ENCODE peak calls at places on chromosomes 11 and 22, in nine cellular contexts. F is body of pancreas, B is IMR-90, E is heart left ventricle, L is Peyer's patch, P is spleen, N is stomach, M is uterus, X is H1. H is an unnamed sample.

GRCh38 chr22:19722175-19722914 is 994 bp upstream of the GP1BB start:
- DNase-seq in F (no peak), B (no peak), E (peak; percentile 64), L (no peak), P (no peak), N (no peak), M (no peak), X (peak; percentile 76), H (no peak)

GRCh38 chr22:26848244-26848920 is 191.0 kb downstream of the MIAT start:
- DNase-seq in F (no peak), B (no peak), E (no peak), L (no peak), P (no peak), N (no peak), M (no peak), X (peak; percentile 26), H (no peak)

GRCh38 chr11:69484427-69485259 is 3.2 kb downstream of the LINC01488 start:
- DNase-seq in F (no peak), B (no peak), E (peak; percentile 35), L (no peak), P (peak; percentile 51), N (no peak), M (no peak), X (no peak), H (no peak)

GRCh38 chr11:131928992-131929391 is 558.6 kb downstream of the NTM start:
- DNase-seq in F (no peak), B (no peak), E (no peak), L (no peak), P (no peak), N (no peak), M (no peak), X (peak; percentile 55), H (no peak)

GRCh38 chr11:77596626-77597025 is 6.9 kb downstream of the AQP11 start:
- DNase-seq in F (no peak), B (peak; percentile 84), E (no peak), L (no peak), P (no peak), N (no peak), M (no peak), X (no peak), H (no peak)

GRCh38 chr22:31289335-31289734 is 3.0 kb downstream of the PIK3IP1 start:
- DNase-seq in F (no peak), B (no peak), E (no peak), L (peak; percentile 78), P (peak; percentile 84), N (peak; percentile 47), M (no peak), X (no peak), H (peak; percentile 43)

GRCh38 chr11:1442807-1443366 is 43.7 kb downstream of the MOB2 start:
- DNase-seq in F (no peak), B (no peak), E (no peak), L (no peak), P (no peak), N (no peak), M (no peak), X (no peak), H (no peak)

GRCh38 chr11:77109236-77110019 is 6.8 kb downstream of the OMP start:
- DNase-seq in F (no peak), B (peak; percentile 37), E (no peak), L (no peak), P (no peak), N (no peak), M (no peak), X (no peak), H (no peak)

GRCh38 chr11:96257972-96258951 is 84.7 kb downstream of the MAML2 start:
- DNase-seq in F (no peak), B (peak; percentile 58), E (no peak), L (peak; percentile 77), P (no peak), N (no peak), M (no peak), X (no peak), H (no peak)

GRCh38 chr11:88435405-88435804 is 97.9 kb upstream of the CTSC start:
- DNase-seq in F (no peak), B (peak; percentile 73), E (no peak), L (no peak), P (no peak), N (no peak), M (no peak), X (no peak), H (no peak)

GRCh38 chr11:44609028-44609782 is 43.7 kb downstream of the CD82 start:
- DNase-seq in F (no peak), B (no peak), E (no peak), L (peak; percentile 83), P (peak; percentile 89), N (no peak), M (no peak), X (no peak), H (no peak)

GRCh38 chr22:21972293-21972779 is 10.3 kb downstream of the TOP3B start:
- DNase-seq in F (peak; percentile 62), B (peak; percentile 23), E (no peak), L (peak; percentile 65), P (no peak), N (no peak), M (no peak), X (peak; percentile 91), H (no peak)

GRCh38 chr11:65856689-65857499 is 1.1 kb downstream of the CFL1 start:
- DNase-seq in F (peak; percentile 82), B (peak; percentile 52), E (peak; percentile 91), L (peak; percentile 95), P (peak; percentile 97), N (peak; percentile 84), M (peak; percentile 78), X (peak; percentile 84), H (peak; percentile 79)
- TF ChIP-seq POLR2A in F (peak; percentile 56), B (no peak), E (no peak), L (peak; percentile 72), P (peak; percentile 19), N (no peak), M (peak; percentile 36), X (no peak), H (peak; percentile 60)

GRCh38 chr22:37982151-37982838 is 2.1 kb downstream of the SOX10 start:
- DNase-seq in F (no peak), B (no peak), E (no peak), L (no peak), P (no peak), N (no peak), M (no peak), X (no peak), H (no peak)
- H3K27ac ChIP-seq in F (no peak overlapping the region), B (no peak overlapping the region), E (no peak overlapping the region), L (peak overlapping the region; percentile 79), P (no peak overlapping the region), N (peak overlapping the region; percentile 34), M (no peak overlapping the region), X (no peak overlapping the region), H (no peak overlapping the region)

GRCh38 chr11:34426766-34427170 is 12.0 kb upstream of the CAT start:
- DNase-seq in F (no peak), B (peak; percentile 71), E (no peak), L (no peak), P (no peak), N (no peak), M (peak; percentile 17), X (no peak), H (no peak)

GRCh38 chr11:34425863-34426262 is 12.9 kb upstream of the CAT start:
- DNase-seq in F (no peak), B (no peak), E (no peak), L (no peak), P (no peak), N (no peak), M (no peak), X (no peak), H (no peak)

GRCh38 chr11:34423300-34423699 is 15.4 kb upstream of the CAT start:
- DNase-seq in F (no peak), B (no peak), E (no peak), L (no peak), P (no peak), N (no peak), M (no peak), X (no peak), H (no peak)

GRCh38 chr11:34425360-34425759 is 13.4 kb upstream of the CAT start:
- DNase-seq in F (no peak), B (no peak), E (no peak), L (no peak), P (no peak), N (no peak), M (no peak), X (no peak), H (no peak)

GRCh38 chr11:34427171-34427805 is 11.4 kb upstream of the CAT start:
- DNase-seq in F (no peak), B (peak; percentile 72), E (no peak), L (no peak), P (no peak), N (no peak), M (peak; percentile 40), X (no peak), H (no peak)
- H3K9me3 ChIP-seq in F (no peaks in the 10 kb centered on the region), B (no peaks in the 10 kb centered on the region), E (no peaks in the 10 kb centered on the region), L (no peaks in the 10 kb centered on the region), P (no peaks in the 10 kb centered on the region), N (no peaks in the 10 kb centered on the region), M (no peaks in the 10 kb centered on the region), X (no peaks in the 10 kb centered on the region), H (no peaks in the 10 kb centered on the region)

DNA sequence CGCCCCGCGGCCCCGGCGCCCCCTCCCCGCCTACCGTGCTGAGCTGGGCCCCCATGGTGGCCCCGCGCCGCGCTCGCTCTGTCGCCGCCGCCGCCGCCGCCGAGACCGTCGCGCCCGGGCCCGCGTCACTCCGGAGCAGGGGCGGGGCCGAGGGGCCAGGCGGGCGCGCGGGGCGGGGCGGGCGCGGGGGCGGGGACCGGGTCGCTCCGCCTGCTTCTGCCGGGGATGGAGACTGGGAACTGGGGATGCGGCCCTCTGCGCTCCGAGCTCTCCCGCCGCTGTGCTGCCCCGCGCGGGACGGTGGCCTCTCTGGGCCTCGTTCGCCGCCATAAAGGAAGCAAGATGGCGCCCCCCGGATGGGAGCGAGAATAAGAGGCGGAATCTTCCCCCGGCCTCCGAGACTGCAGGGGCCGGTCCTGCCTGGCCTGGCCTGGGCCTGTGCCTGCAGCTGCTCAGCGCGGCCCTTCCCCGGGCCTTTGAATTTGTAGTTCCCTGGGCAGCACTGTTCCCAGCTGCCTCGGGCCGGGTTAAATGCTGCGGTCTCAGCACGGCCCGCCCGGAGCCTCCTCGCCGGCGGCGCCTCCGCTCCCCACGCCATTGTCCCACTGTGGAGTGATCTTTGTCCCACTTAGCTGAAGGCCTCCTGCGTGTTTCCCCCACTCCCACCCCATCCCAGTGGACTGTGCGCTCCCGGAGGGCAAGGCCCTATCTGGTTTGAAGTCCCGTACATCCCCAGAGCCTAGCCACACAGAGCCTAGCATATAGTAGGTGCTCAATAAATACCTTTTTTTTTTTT is at the start of gene CYB5R3:
- DNase-seq in F (peak; percentile 83), B (peak; percentile 73), E (peak; percentile 93), L (peak; percentile 91), P (peak; percentile 94), N (peak; percentile 86), M (peak; percentile 85), X (peak; percentile 90), H (peak; percentile 83)
- TF ChIP-seq POLR2A in F (no peak), B (no peak), E (no peak), L (no peak), P (peak; percentile 32), N (no peak), M (no peak), X (no peak), H (no peak)

H was measured in ovary.